ENCODE peak calls at places on chromosomes 12 and 14, in seven cellular contexts. One of them, this sample, is unnamed.

GRCh38 chr12:124747426-124748161 is 116.1 kb downstream of the SCARB1 start:
- DNase-seq in ascending aorta: no peak
- DNase-seq in fibroblast of lung: peak; percentile 99
- DNase-seq in mammary epithelial cell: peak; percentile 98
- DNase-seq in lower lobe of right lung: no peak
- DNase-seq in breast epithelium: no peak
- DNase-seq in CD8-positive, alpha-beta memory T cell: no peak
- DNase-seq in this sample: no peak

GRCh38 chr14:91333640-91334039 is 84.0 kb downstream of the CCDC88C start:
- DNase-seq in lower lobe of right lung: no peak
- DNase-seq in fibroblast of lung: no peak
- DNase-seq in CD8-positive, alpha-beta memory T cell: no peak
- DNase-seq in ascending aorta: no peak
- DNase-seq in breast epithelium: no peak
- DNase-seq in mammary epithelial cell: no peak
- DNase-seq in this sample: peak; percentile 76

GRCh38 chr14:62592877-62593276 is 452.4 kb downstream of the KCNH5 start:
- DNase-seq in breast epithelium: no peak
- DNase-seq in fibroblast of lung: peak; percentile 36
- DNase-seq in mammary epithelial cell: peak; percentile 62
- DNase-seq in CD8-positive, alpha-beta memory T cell: no peak
- DNase-seq in ascending aorta: no peak
- DNase-seq in lower lobe of right lung: no peak
- DNase-seq in this sample: no peak

GRCh38 chr12:128693115-128693514 is 130.6 kb downstream of the SLC15A4 start:
- DNase-seq in breast epithelium: no peak
- DNase-seq in lower lobe of right lung: no peak
- DNase-seq in CD8-positive, alpha-beta memory T cell: no peak
- DNase-seq in mammary epithelial cell: no peak
- DNase-seq in fibroblast of lung: no peak
- DNase-seq in ascending aorta: no peak
- DNase-seq in this sample: no peak

GRCh38 chr12:63220921-63221320 is 69.9 kb upstream of the AVPR1A start:
- DNase-seq in ascending aorta: no peak
- DNase-seq in lower lobe of right lung: no peak
- DNase-seq in breast epithelium: no peak
- DNase-seq in mammary epithelial cell: peak; percentile 18
- DNase-seq in CD8-positive, alpha-beta memory T cell: no peak
- DNase-seq in fibroblast of lung: no peak
- DNase-seq in this sample: no peak

GRCh38 chr12:66235626-66236281 is 46.7 kb downstream of the IRAK3 start:
- DNase-seq in CD8-positive, alpha-beta memory T cell: no peak
- DNase-seq in ascending aorta: no peak
- DNase-seq in lower lobe of right lung: no peak
- DNase-seq in mammary epithelial cell: no peak
- DNase-seq in fibroblast of lung: no peak
- DNase-seq in breast epithelium: no peak
- DNase-seq in this sample: peak; percentile 64

GRCh38 chr14:68814376-68815287 is 21.8 kb upstream of the ZFP36L1 start:
- DNase-seq in breast epithelium: peak; percentile 36
- DNase-seq in CD8-positive, alpha-beta memory T cell: peak; percentile 47
- DNase-seq in fibroblast of lung: peak; percentile 72
- DNase-seq in lower lobe of right lung: peak; percentile 59
- DNase-seq in ascending aorta: no peak
- DNase-seq in mammary epithelial cell: peak; percentile 11
- DNase-seq in this sample: no peak

GRCh38 chr12:26402648-26403047 is 207.3 kb downstream of the SSPN start:
- DNase-seq in fibroblast of lung: peak; percentile 9
- DNase-seq in ascending aorta: no peak
- DNase-seq in CD8-positive, alpha-beta memory T cell: no peak
- DNase-seq in mammary epithelial cell: peak; percentile 94
- DNase-seq in lower lobe of right lung: no peak
- DNase-seq in breast epithelium: peak; percentile 71
- DNase-seq in this sample: peak; percentile 27

GRCh38 chr14:64422753-64423152 is 34.6 kb downstream of the MTHFD1 start:
- DNase-seq in mammary epithelial cell: no peak
- DNase-seq in breast epithelium: no peak
- DNase-seq in lower lobe of right lung: no peak
- DNase-seq in CD8-positive, alpha-beta memory T cell: no peak
- DNase-seq in fibroblast of lung: peak; percentile 64
- DNase-seq in ascending aorta: no peak
- DNase-seq in this sample: no peak

GRCh38 chr12:121005346-121005815 is 10.9 kb downstream of the C12orf43 start:
- DNase-seq in ascending aorta: no peak
- DNase-seq in CD8-positive, alpha-beta memory T cell: peak; percentile 28
- DNase-seq in lower lobe of right lung: no peak
- DNase-seq in mammary epithelial cell: peak; percentile 32
- DNase-seq in fibroblast of lung: peak; percentile 21
- DNase-seq in breast epithelium: no peak
- DNase-seq in this sample: peak; percentile 37

GRCh38 chr12:126093911-126094310 is 1028.7 kb downstream of the AACS start:
- DNase-seq in mammary epithelial cell: no peak
- DNase-seq in breast epithelium: no peak
- DNase-seq in CD8-positive, alpha-beta memory T cell: no peak
- DNase-seq in fibroblast of lung: peak; percentile 46
- DNase-seq in lower lobe of right lung: no peak
- DNase-seq in ascending aorta: no peak
- DNase-seq in this sample: no peak

GRCh38 chr14:106556665-106557289 is 1030.4 kb downstream of the TMEM121 start:
- DNase-seq in fibroblast of lung: no peak
- DNase-seq in CD8-positive, alpha-beta memory T cell: peak; percentile 63
- DNase-seq in ascending aorta: no peak
- DNase-seq in lower lobe of right lung: peak; percentile 77
- DNase-seq in breast epithelium: no peak
- DNase-seq in mammary epithelial cell: no peak
- DNase-seq in this sample: peak; percentile 46

GRCh38 chr14:50598765-50599164 is 38.8 kb downstream of the ATL1 start:
- DNase-seq in breast epithelium: no peak
- DNase-seq in ascending aorta: no peak
- DNase-seq in CD8-positive, alpha-beta memory T cell: no peak
- DNase-seq in lower lobe of right lung: no peak
- DNase-seq in fibroblast of lung: no peak
- DNase-seq in mammary epithelial cell: no peak
- DNase-seq in this sample: no peak

GRCh38 chr14:67934087-67934486 is 114.5 kb downstream of the RAD51B start:
- DNase-seq in breast epithelium: no peak
- DNase-seq in ascending aorta: no peak
- DNase-seq in mammary epithelial cell: peak; percentile 68
- DNase-seq in fibroblast of lung: peak; percentile 83
- DNase-seq in CD8-positive, alpha-beta memory T cell: no peak
- DNase-seq in lower lobe of right lung: no peak
- DNase-seq in this sample: peak; percentile 44

GRCh38 chr12:24617471-24617870 is 331.4 kb downstream of the BCAT1 start:
- DNase-seq in lower lobe of right lung: no peak
- DNase-seq in fibroblast of lung: peak; percentile 74
- DNase-seq in mammary epithelial cell: no peak
- DNase-seq in CD8-positive, alpha-beta memory T cell: no peak
- DNase-seq in breast epithelium: no peak
- DNase-seq in ascending aorta: no peak
- DNase-seq in this sample: no peak

GRCh38 chr14:52067873-52068740 is 752 bp downstream of the NID2 start:
- DNase-seq in mammary epithelial cell: no peak
- DNase-seq in CD8-positive, alpha-beta memory T cell: no peak
- DNase-seq in breast epithelium: no peak
- DNase-seq in fibroblast of lung: peak; percentile 54
- DNase-seq in ascending aorta: no peak
- DNase-seq in lower lobe of right lung: no peak
- DNase-seq in this sample: no peak

GRCh38 chr12:27545666-27546065 is 21.7 kb downstream of the PPFIBP1 start:
- DNase-seq in lower lobe of right lung: no peak
- DNase-seq in mammary epithelial cell: no peak
- DNase-seq in ascending aorta: no peak
- DNase-seq in CD8-positive, alpha-beta memory T cell: no peak
- DNase-seq in breast epithelium: no peak
- DNase-seq in fibroblast of lung: peak; percentile 47
- DNase-seq in this sample: no peak

GRCh38 chr12:27537855-27538675 is 14.1 kb downstream of the PPFIBP1 start:
- DNase-seq in lower lobe of right lung: no peak
- DNase-seq in fibroblast of lung: no peak
- DNase-seq in breast epithelium: no peak
- DNase-seq in mammary epithelial cell: no peak
- DNase-seq in CD8-positive, alpha-beta memory T cell: no peak
- DNase-seq in ascending aorta: no peak
- DNase-seq in this sample: no peak

GRCh38 chr12:27541031-27541719 is 17.2 kb downstream of the PPFIBP1 start:
- DNase-seq in fibroblast of lung: no peak
- DNase-seq in ascending aorta: no peak
- DNase-seq in lower lobe of right lung: no peak
- DNase-seq in CD8-positive, alpha-beta memory T cell: no peak
- DNase-seq in breast epithelium: no peak
- DNase-seq in mammary epithelial cell: peak; percentile 82
- DNase-seq in this sample: no peak

GRCh38 chr12:27539191-27539631 is 15.2 kb downstream of the PPFIBP1 start:
- DNase-seq in breast epithelium: no peak
- DNase-seq in fibroblast of lung: no peak
- DNase-seq in lower lobe of right lung: no peak
- DNase-seq in ascending aorta: no peak
- DNase-seq in CD8-positive, alpha-beta memory T cell: no peak
- DNase-seq in mammary epithelial cell: no peak
- DNase-seq in this sample: no peak

GRCh38 chr12:27542628-27543027 is 18.6 kb downstream of the PPFIBP1 start:
- DNase-seq in fibroblast of lung: peak; percentile 99
- DNase-seq in lower lobe of right lung: no peak
- DNase-seq in breast epithelium: no peak
- DNase-seq in CD8-positive, alpha-beta memory T cell: no peak
- DNase-seq in ascending aorta: no peak
- DNase-seq in mammary epithelial cell: peak; percentile 92
- DNase-seq in this sample: no peak
- H3K4me1 ChIP-seq in fibroblast of lung: peaks cover 17% of the 10 kb centered on the region
- H3K4me1 ChIP-seq in lower lobe of right lung: peaks cover 30% of the 10 kb centered on the region
- H3K4me1 ChIP-seq in breast epithelium: no peaks in the 10 kb centered on the region
- H3K4me1 ChIP-seq in CD8-positive, alpha-beta memory T cell: no peaks in the 10 kb centered on the region
- H3K4me1 ChIP-seq in ascending aorta: peaks cover 14% of the 10 kb centered on the region
- H3K4me1 ChIP-seq in mammary epithelial cell: peaks cover 54% of the 10 kb centered on the region
- H3K4me1 ChIP-seq in this sample: no peaks in the 10 kb centered on the region

DNA sequence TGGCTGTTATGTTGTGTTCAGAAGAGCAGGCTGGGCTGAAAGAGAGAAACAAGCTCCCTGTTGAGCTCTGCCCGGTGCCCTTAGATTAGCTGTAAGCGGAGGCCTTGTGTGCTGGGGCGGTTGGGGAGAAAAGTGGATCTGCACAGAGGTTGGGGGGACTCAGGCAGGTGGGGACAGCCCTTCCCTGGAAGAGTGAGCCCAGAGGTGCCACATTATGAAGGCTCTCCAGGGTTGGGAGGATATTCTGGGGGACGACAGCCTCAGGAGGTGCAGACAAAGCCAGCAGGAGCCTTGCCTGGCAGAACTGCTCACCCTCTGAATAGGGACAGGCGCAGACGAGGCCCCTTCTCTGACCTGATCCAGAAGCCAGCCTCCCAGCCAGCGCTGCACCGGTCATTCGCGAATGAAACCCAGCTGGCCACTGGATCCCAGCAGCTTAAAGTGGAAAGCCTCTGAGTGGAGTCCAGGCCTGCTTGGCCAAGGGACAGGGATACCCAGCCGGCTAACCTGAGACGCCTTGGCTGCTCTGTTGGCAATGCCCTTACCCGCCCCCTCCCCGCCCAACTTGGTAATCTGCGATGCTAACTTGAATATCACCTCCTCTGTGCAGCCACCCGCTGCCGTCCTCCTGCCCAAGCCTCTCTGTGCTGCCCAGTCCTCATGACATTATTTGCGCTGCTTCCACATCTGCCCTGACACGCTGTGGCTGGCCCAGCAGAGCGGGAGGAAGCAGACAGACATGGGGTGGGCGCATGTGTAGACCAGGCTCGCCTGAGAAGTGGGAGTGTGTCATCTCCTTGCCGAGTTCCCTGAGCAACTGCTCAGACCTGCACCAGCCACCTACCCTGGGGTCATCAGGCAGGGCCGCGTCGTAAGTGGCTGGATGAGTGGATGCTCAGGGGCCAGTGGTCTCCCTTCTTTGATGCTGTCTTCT is 5.6 kb downstream of the HIP1R start:
- DNase-seq in fibroblast of lung: peak; percentile 47
- DNase-seq in CD8-positive, alpha-beta memory T cell: no peak
- DNase-seq in lower lobe of right lung: peak; percentile 24
- DNase-seq in mammary epithelial cell: peak; percentile 81
- DNase-seq in ascending aorta: no peak
- DNase-seq in breast epithelium: no peak
- DNase-seq in this sample: no peak
- H3K4me1 ChIP-seq in fibroblast of lung: peaks cover 13% of the 10 kb centered on the region
- H3K4me1 ChIP-seq in CD8-positive, alpha-beta memory T cell: peaks cover 13% of the 10 kb centered on the region
- H3K4me1 ChIP-seq in lower lobe of right lung: peaks cover 30% of the 10 kb centered on the region
- H3K4me1 ChIP-seq in mammary epithelial cell: peaks cover 61% of the 10 kb centered on the region
- H3K4me1 ChIP-seq in ascending aorta: peaks cover 3% of the 10 kb centered on the region
- H3K4me1 ChIP-seq in breast epithelium: no peaks in the 10 kb centered on the region
- H3K4me1 ChIP-seq in this sample: no peaks in the 10 kb centered on the region

DNA sequence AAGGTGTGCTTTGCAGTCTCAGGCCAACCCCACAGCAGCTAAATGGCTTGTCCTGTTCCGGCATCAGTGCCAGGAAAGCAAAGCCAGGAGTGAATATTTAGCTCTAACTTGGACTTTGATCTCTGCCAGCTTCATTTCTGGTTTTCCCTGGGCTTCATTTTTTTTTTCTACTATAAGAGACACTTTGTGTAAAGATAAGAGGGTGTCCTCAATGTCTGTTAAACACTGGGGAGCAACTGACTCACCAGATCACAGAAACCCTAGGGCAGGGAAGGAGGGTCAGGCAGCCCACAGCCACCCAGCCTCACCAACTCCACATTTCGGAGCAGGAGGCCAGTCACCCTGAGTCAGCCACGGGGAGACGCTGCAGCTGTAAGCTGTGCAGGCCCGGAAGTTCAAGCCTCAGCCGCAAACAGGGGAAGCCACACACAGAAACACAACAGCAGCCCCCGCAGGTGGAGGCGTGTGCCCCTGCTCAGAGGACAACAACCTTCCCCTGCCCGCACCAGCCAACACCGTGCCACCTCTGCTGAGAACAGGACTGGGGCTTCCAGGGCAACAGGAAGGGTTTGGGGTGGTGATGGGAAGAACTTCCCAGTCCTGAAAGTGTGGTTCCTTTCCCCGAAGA is 6.3 kb downstream of the TNFRSF1A start:
- DNase-seq in breast epithelium: peak; percentile 74
- DNase-seq in fibroblast of lung: peak; percentile 91
- DNase-seq in lower lobe of right lung: peak; percentile 87
- DNase-seq in mammary epithelial cell: peak; percentile 84
- DNase-seq in CD8-positive, alpha-beta memory T cell: peak; percentile 78
- DNase-seq in ascending aorta: peak; percentile 65
- DNase-seq in this sample: peak; percentile 91
- H3K4me1 ChIP-seq in breast epithelium: peaks cover 10% of the 10 kb centered on the region
- H3K4me1 ChIP-seq in fibroblast of lung: peaks cover 51% of the 10 kb centered on the region
- H3K4me1 ChIP-seq in lower lobe of right lung: peaks cover 87% of the 10 kb centered on the region
- H3K4me1 ChIP-seq in mammary epithelial cell: peaks cover 87% of the 10 kb centered on the region
- H3K4me1 ChIP-seq in CD8-positive, alpha-beta memory T cell: peaks cover 80% of the 10 kb centered on the region
- H3K4me1 ChIP-seq in ascending aorta: peaks cover 24% of the 10 kb centered on the region
- H3K4me1 ChIP-seq in this sample: peaks cover 42% of the 10 kb centered on the region

DNA sequence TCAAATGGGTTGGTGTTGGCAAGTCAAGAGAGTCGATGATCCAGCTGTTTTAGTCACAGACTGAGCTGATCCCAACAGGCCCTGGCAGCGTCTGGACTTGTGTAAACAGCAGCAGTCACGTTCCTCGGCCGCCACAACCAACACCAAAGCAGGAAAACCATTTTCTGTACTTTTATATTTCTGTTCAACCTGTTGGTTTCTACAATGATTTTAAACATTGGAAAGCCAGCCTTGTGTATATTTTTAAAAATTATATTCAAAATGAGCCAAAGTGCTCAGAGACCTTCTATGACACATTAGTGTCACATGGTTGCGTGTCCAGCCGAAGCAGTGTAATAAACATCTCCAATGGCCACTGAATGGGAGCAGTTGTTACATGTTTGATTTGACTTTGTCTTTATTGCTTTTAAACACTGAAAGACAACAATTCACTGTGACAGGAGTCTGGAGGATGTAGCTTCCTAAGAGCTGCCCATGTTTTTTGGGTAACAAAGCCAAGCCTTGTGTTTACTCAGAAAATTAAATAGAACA is 5.9 kb upstream of the SIVA1 start:
- DNase-seq in fibroblast of lung: no peak
- DNase-seq in mammary epithelial cell: peak; percentile 76
- DNase-seq in CD8-positive, alpha-beta memory T cell: no peak
- DNase-seq in ascending aorta: no peak
- DNase-seq in lower lobe of right lung: no peak
- DNase-seq in breast epithelium: no peak
- DNase-seq in this sample: no peak
- H3K4me1 ChIP-seq in fibroblast of lung: peaks cover 27% of the 10 kb centered on the region
- H3K4me1 ChIP-seq in mammary epithelial cell: peaks cover 42% of the 10 kb centered on the region
- H3K4me1 ChIP-seq in CD8-positive, alpha-beta memory T cell: peaks cover 2% of the 10 kb centered on the region
- H3K4me1 ChIP-seq in ascending aorta: peaks cover 42% of the 10 kb centered on the region
- H3K4me1 ChIP-seq in lower lobe of right lung: peaks cover 2% of the 10 kb centered on the region
- H3K4me1 ChIP-seq in breast epithelium: peaks cover under 1% of the 10 kb centered on the region
- H3K4me1 ChIP-seq in this sample: no peaks in the 10 kb centered on the region